ENCODE peak calls at places on chromosomes 2 and 18, in four cellular contexts. J is aorta, S is IMR-90, M is tibial artery. R is an unnamed sample.
A peak's percentile ranks its signal among the peaks of the same experiment; 100 is the strongest.

GRCh38 chr2:128520787-128521186 is 202.1 kb upstream of the HS6ST1 start:
- DNase-seq in J (no peak), S (no peak), M (no peak), R (peak; percentile 52)

GRCh38 chr2:216714412-216714775 is 19.0 kb upstream of the IGFBP5 start:
- DNase-seq in J (no peak), S (peak; percentile 71), M (no peak), R (no peak)

GRCh38 chr2:124530203-124530602 is 505.1 kb downstream of the CNTNAP5 start:
- DNase-seq in J (no peak), S (no peak), M (no peak), R (no peak)

GRCh38 chr18:12255626-12256026 is 1.5 kb downstream of the CIDEA start:
- DNase-seq in J (no peak), S (peak; percentile 42), M (no peak), R (no peak)

GRCh38 chr2:224833986-224834385 is 117.8 kb upstream of the CCDC195 start:
- DNase-seq in J (no peak), S (no peak), M (no peak), R (no peak)

GRCh38 chr2:190315273-190315672 is 4.4 kb downstream of the HIBCH start:
- DNase-seq in J (no peak), S (no peak), M (no peak), R (no peak)

GRCh38 chr2:70716951-70717350 is 51.0 kb downstream of the ADD2 start:
- DNase-seq in J (no peak), S (no peak), M (no peak), R (no peak)

GRCh38 chr2:85183078-85183477 is 49.9 kb downstream of the TCF7L1 start:
- DNase-seq in J (no peak), S (peak; percentile 19), M (no peak), R (no peak)

GRCh38 chr2:205585451-205586045 is 96.8 kb upstream of the NRP2 start:
- DNase-seq in J (no peak), S (no peak), M (no peak), R (no peak)

GRCh38 chr2:9644603-9645002 is 13.8 kb upstream of the YWHAQ start:
- DNase-seq in J (no peak), S (peak; percentile 44), M (no peak), R (no peak)

GRCh38 chr2:19754907-19755306 is 146.9 kb downstream of the TTC32 start:
- DNase-seq in J (no peak), S (no peak), M (no peak), R (no peak)

GRCh38 chr2:233301811-233302210 is 5.8 kb upstream of the SAG start:
- DNase-seq in J (no peak), S (no peak), M (no peak), R (no peak)

GRCh38 chr18:54109131-54109683 is 115.3 kb downstream of the MBD2 start:
- DNase-seq in J (no peak), S (no peak), M (no peak), R (no peak)

GRCh38 chr2:12819721-12820120 is 103.0 kb downstream of the TRIB2 start:
- DNase-seq in J (no peak), S (peak; percentile 35), M (no peak), R (no peak)

GRCh38 chr18:62611395-62612241 is 88.8 kb downstream of the ZCCHC2 start:
- DNase-seq in J (no peak), S (no peak), M (no peak), R (no peak)

GRCh38 chr2:171159326-171160118 is 1.2 kb downstream of the TLK1 start:
- DNase-seq in J (peak; percentile 63), S (peak; percentile 80), M (peak; percentile 45), R (peak; percentile 64)

GRCh38 chr2:191167766-191168165 is 17.0 kb upstream of the STAT4 start:
- DNase-seq in J (no peak), S (peak; percentile 67), M (peak; percentile 34), R (no peak)

GRCh38 chr18:3402962-3403585 is 46.9 kb upstream of the TGIF1 start:
- DNase-seq in J (no peak), S (peak; percentile 40), M (no peak), R (peak; percentile 46)

GRCh38 chr2:148020358-148021058 is at the start of gene ORC4:
- DNase-seq in J (peak; percentile 99), S (peak; percentile 99), M (peak; percentile 98), R (peak; percentile 99)

GRCh38 chr2:44748-45341 is 1.5 kb downstream of the FAM110C start:
- DNase-seq in J (no peak), S (no peak), M (no peak), R (no peak)

GRCh38 chr2:178070824-178071223 is 1.8 kb downstream of the PDE11A start:
- DNase-seq in J (no peak), S (no peak), M (no peak), R (no peak)

GRCh38 chr2:23377772-23378171 is 7.2 kb upstream of the KLHL29 start:
- DNase-seq in J (no peak), S (no peak), M (no peak), R (no peak)

GRCh38 chr2:169528271-169528701 is 18.8 kb downstream of the KLHL41 start:
- DNase-seq in J (peak; percentile 68), S (peak; percentile 51), M (peak; percentile 62), R (peak; percentile 51)

GRCh38 chr2:21453728-21454127 is 330.0 kb downstream of the TDRD15 start:
- DNase-seq in J (no peak), S (peak; percentile 61), M (no peak), R (no peak)

GRCh38 chr2:216090369-216090786 is 8.7 kb downstream of the TMEM169 start:
- DNase-seq in J (no peak), S (peak; percentile 53), M (no peak), R (no peak)

DNA sequence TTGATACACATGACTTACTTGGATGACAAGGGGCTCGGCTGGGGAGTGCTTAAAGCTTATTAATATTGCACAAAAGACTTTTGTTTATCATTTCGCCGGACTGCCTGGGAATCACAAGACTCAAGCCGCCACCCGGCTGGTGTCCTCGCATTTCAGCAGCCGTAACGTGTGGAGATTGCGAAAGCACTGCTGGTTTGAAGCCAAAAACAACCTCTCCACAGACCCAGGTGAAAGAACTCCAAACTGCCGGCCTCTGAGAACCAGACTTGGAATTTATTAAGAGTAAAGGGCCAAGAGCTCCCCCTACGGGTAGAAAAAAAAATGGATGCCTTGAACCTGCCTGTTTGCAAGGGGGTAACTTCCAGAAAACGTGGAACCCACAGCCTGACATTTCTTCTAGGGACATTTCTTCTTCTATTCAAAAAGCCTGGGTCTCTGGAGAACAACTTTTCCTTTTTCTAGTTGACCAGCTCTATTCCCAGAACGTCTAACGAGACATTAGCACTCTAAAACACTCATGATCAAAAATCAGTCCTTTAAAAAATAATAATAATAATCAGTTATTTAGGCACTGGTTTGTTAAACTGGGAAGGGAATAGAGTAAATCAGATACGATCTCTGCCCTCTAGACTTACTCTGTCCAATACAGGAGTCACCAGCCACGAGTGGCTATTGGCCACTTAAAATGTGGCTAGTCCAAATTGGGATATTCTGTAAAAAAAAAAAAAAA is 216.3 kb downstream of the C1D start:
- DNase-seq in J (peak; percentile 82), S (peak; percentile 98), M (peak; percentile 85), R (peak; percentile 54)
- H3K4me3 ChIP-seq in J (no peak overlapping the region), S (no peak overlapping the region), M (peak overlapping the region; percentile 19), R (no peak overlapping the region)

GRCh38 chr2:241858206-241859016 is at the start of gene PDCD1:
- DNase-seq in J (peak; percentile 50), S (no peak), M (no peak), R (no peak)
- H3K4me3 ChIP-seq in J (no peak within 1 kb of the TSS), S (no peak within 1 kb of the TSS), M (peak within 1 kb of the TSS; percentile 24), R (peak within 1 kb of the TSS; percentile 25)

DNA sequence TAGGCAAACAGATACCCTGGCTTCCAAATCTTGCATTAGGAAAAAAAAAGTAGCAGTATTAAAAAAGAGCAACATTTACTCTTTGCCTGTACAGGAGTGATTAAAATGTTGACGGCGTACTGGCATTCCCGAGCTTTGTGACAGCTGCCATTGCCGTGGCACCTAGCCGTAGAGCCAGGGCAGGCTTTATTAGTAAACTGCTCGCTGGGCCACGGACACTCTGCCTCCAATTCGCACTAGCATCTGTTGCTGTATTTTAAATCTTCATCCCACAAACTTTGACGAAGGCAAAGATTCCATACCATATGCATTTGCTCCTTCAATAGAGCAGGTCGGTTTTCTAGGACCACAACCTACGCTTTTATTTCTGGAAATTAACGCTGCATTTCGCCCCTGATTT is 44.5 kb upstream of the EPHA4 start:
- DNase-seq in J (no peak), S (no peak), M (no peak), R (no peak)
- H3K4me3 ChIP-seq in J (no peak overlapping the region), S (no peak overlapping the region), M (no peak overlapping the region), R (no peak overlapping the region)

DNA sequence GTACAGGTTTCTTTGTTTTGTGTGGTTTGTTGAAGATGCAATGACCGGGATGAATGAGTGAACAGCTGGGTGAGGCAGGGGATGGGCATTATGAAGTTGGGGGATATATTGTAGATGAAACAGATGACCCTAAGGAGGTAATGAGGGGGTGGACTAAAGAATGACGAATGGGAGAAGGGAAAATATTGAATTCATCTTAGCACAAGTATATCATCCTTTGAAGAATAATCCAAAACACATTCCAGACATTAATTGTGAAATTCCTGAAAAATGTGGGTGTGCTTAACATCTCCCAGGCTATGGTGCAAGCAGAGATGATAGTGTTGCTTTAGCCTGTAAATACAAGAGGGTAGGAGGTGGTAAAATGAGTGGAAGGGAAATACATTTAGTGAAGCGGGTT is 5.8 kb downstream of the CRIM1 start:
- DNase-seq in J (no peak), S (no peak), M (no peak), R (no peak)
- H3K4me3 ChIP-seq in J (no peak overlapping the region), S (no peak overlapping the region), M (peak overlapping the region; percentile 3), R (no peak overlapping the region)

GRCh38 chr2:96260404-96261260 is 5.2 kb downstream of the TMEM127 start:
- DNase-seq in J (peak; percentile 75), S (peak; percentile 92), M (peak; percentile 70), R (peak; percentile 25)
- H3K4me3 ChIP-seq in J (no peak overlapping the region), S (no peak overlapping the region), M (peak overlapping the region; percentile 12), R (no peak overlapping the region)

GRCh38 chr18:52339891-52340371 is at the start of gene DCC:
- DNase-seq in J (no peak), S (peak; percentile 45), M (no peak), R (no peak)
- H3K4me3 ChIP-seq in J (no peak within 1 kb of the TSS), S (no peak within 1 kb of the TSS), M (peak within 1 kb of the TSS; percentile 34), R (no peak within 1 kb of the TSS)

R was measured in Jurkat, Clone E6-1.